ENCODE peak calls at places on chromosome 14, in eight cellular contexts. B is CD8-positive, alpha-beta memory T cell; Z is cardiac muscle cell; C is CD4-positive, alpha-beta memory T cell; A is adrenal gland; Q is NT2/D1; E is left ventricle myocardium inferior; N is CD8-positive, alpha-beta T cell. F is an unnamed sample. For H3K9me3, the result is how much of the 10 kb centered on the place peaks cover.

GRCh38 chr14:55514819-55515470 is 65.1 kb upstream of the KTN1 start:
- DNase-seq in B (no peak), Z (no peak), C (no peak), A (no peak), Q (no peak), E (no peak), N (no peak), F (no peak)

GRCh38 chr14:78567343-78567742 is 397.2 kb downstream of the NRXN3 start:
- DNase-seq in B (no peak), Z (no peak), C (no peak), A (no peak), Q (no peak), E (no peak), N (no peak), F (no peak)

GRCh38 chr14:92993302-92993701 is 70.4 kb downstream of the CHGA start:
- DNase-seq in B (no peak), Z (no peak), C (no peak), A (peak), Q (no peak), E (peak), N (no peak), F (no peak)

GRCh38 chr14:101520621-101521305 is 40.5 kb upstream of the DIO3 start:
- DNase-seq in B (no peak), Z (no peak), C (no peak), A (peak), Q (no peak), E (peak), N (no peak), F (no peak)

GRCh38 chr14:71206766-71207371 is 299.6 kb downstream of the PCNX1 start:
- DNase-seq in B (no peak), Z (no peak), C (no peak), A (peak), Q (no peak), E (peak), N (no peak), F (no peak)

GRCh38 chr14:24232645-24233537 is at the start of gene GMPR2:
- DNase-seq in B (no peak), Z (no peak), C (no peak), A (peak), Q (no peak), E (no peak), N (no peak), F (no peak)

GRCh38 chr14:36515896-36516718 is 3.9 kb downstream of the NKX2-1 start:
- DNase-seq in B (no peak), Z (no peak), C (no peak), A (no peak), Q (no peak), E (no peak), N (no peak), F (no peak)

GRCh38 chr14:48008646-48009045 is 333.2 kb upstream of the MDGA2 start:
- DNase-seq in B (no peak), Z (no peak), C (no peak), A (no peak), Q (no peak), E (no peak), N (no peak), F (no peak)

GRCh38 chr14:100740931-100741330 is 14.2 kb downstream of the DLK1 start:
- DNase-seq in B (no peak), Z (no peak), C (no peak), A (no peak), Q (no peak), E (no peak), N (no peak), F (no peak)

GRCh38 chr14:95961481-95961880 is 77.7 kb upstream of the C14orf132 start:
- DNase-seq in B (no peak), Z (no peak), C (no peak), A (no peak), Q (no peak), E (no peak), N (no peak), F (no peak)

GRCh38 chr14:77120771-77121743 is 20.5 kb downstream of the ZDHHC22 start:
- DNase-seq in B (peak), Z (no peak), C (peak), A (peak), Q (no peak), E (no peak), N (no peak), F (peak)

GRCh38 chr14:99615497-99616245 is 11.7 kb upstream of the CCDC85C start:
- DNase-seq in B (no peak), Z (no peak), C (no peak), A (no peak), Q (no peak), E (no peak), N (no peak), F (no peak)

GRCh38 chr14:65361920-65362319 is 50.6 kb upstream of the FUT8 start:
- DNase-seq in B (no peak), Z (peak), C (no peak), A (peak), Q (no peak), E (peak), N (no peak), F (no peak)

GRCh38 chr14:94098359-94098758 is 12.2 kb upstream of the IFI27 start:
- DNase-seq in B (no peak), Z (no peak), C (no peak), A (no peak), Q (no peak), E (no peak), N (no peak), F (no peak)

GRCh38 chr14:52080171-52080800 is 11.4 kb upstream of the NID2 start:
- DNase-seq in B (no peak), Z (no peak), C (no peak), A (no peak), Q (no peak), E (no peak), N (no peak), F (no peak)

GRCh38 chr14:53882684-53883083 is 73.9 kb downstream of the BMP4 start:
- DNase-seq in B (no peak), Z (no peak), C (no peak), A (no peak), Q (no peak), E (no peak), N (no peak), F (no peak)

GRCh38 chr14:51576112-51576420 is 75.6 kb upstream of the FRMD6 start:
- DNase-seq in B (no peak), Z (no peak), C (no peak), A (no peak), Q (peak), E (no peak), N (no peak), F (no peak)

GRCh38 chr14:23172096-23172495 is 11.4 kb downstream of the SLC7A8 start:
- DNase-seq in B (no peak), Z (no peak), C (no peak), A (no peak), Q (no peak), E (no peak), N (no peak), F (no peak)

GRCh38 chr14:80017796-80018195 is 193.5 kb downstream of the DIO2 start:
- DNase-seq in B (no peak), Z (no peak), C (no peak), A (no peak), Q (no peak), E (no peak), N (no peak), F (no peak)

GRCh38 chr14:97458302-97459137 is 661.3 kb downstream of the VRK1 start:
- DNase-seq in B (peak), Z (peak), C (peak), A (peak), Q (peak), E (no peak), N (peak), F (peak)

GRCh38 chr14:25833341-25834121 is 764.3 kb downstream of the NOVA1 start:
- DNase-seq in B (no peak), Z (peak), C (no peak), A (peak), Q (peak), E (no peak), N (no peak), F (no peak)

GRCh38 chr14:51883232-51883631 is 22.8 kb downstream of the GNG2 start:
- DNase-seq in B (no peak), Z (no peak), C (no peak), A (no peak), Q (no peak), E (no peak), N (no peak), F (no peak)

GRCh38 chr14:71001742-71002141 is 94.5 kb downstream of the PCNX1 start:
- DNase-seq in B (no peak), Z (peak), C (no peak), A (peak), Q (no peak), E (no peak), N (no peak), F (no peak)

GRCh38 chr14:33254876-33255275 is 316.2 kb downstream of the NPAS3 start:
- DNase-seq in B (no peak), Z (no peak), C (no peak), A (no peak), Q (no peak), E (no peak), N (no peak), F (no peak)
- H3K9me3 ChIP-seq in B (under half), Z (under half), C (under half), A (under half), Q (under half), E (under half), N (under half), F (under half)

GRCh38 chr14:104200591-104200990 is 62.2 kb downstream of the KIF26A start:
- DNase-seq in B (no peak), Z (no peak), C (no peak), A (no peak), Q (no peak), E (no peak), N (no peak), F (no peak)

GRCh38 chr14:104202259-104203070 is 64.1 kb downstream of the KIF26A start:
- DNase-seq in B (no peak), Z (no peak), C (no peak), A (no peak), Q (no peak), E (no peak), N (no peak), F (no peak)

GRCh38 chr14:104199266-104199665 is 60.9 kb downstream of the KIF26A start:
- DNase-seq in B (no peak), Z (no peak), C (no peak), A (no peak), Q (no peak), E (no peak), N (no peak), F (no peak)

GRCh38 chr14:104201496-104201895 is 63.1 kb downstream of the KIF26A start:
- DNase-seq in B (no peak), Z (no peak), C (no peak), A (no peak), Q (no peak), E (no peak), N (no peak), F (no peak)

DNA sequence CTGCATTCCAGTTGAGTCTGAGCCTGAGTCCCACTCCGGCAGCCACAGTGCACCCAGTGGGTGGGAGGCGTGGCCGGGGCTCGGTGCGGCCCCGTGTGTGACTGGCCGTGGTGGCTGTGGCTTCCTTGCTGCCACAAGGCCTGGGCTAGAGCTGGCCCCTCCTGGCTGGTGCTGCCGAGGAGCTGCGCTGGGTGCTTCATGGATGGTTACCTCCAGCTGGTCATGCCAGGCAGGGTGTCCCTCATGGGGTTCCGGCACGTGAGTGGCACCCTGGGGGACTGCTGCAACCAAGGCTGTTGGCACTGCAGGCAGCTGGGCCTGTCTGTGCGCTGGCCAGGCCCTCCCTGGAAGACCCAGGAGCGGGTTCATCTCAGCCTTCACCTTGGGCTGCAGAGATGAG is 62.7 kb downstream of the KIF26A start:
- DNase-seq in B (no peak), Z (no peak), C (no peak), A (no peak), Q (no peak), E (no peak), N (no peak), F (no peak)
- H3K9me3 ChIP-seq in B (under half), Z (under half), C (under half), A (under half), Q (under half), E (under half), N (under half), F (under half)

DNA sequence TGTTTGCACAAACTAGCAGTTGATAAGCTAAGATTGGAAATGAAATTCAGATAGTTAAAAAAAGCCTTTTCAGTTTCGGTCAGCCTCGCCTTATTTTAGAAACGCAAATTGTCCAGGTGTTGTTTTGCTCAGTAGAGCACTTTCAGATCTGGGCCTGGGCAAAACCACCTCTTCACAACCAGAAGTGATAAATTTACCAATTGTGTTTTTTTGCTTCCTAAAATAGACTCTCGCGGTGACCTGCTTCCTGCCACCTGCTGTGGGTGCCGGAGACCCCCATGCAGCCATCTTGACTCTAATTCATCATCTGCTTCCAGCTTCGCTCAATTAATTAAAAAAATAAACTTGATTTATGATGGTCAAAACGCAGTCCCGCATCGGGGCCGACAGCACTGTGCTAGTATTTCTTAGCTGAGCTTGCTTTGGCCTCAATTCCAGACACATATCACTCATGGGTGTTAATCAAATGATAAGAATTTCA is 335.6 kb downstream of the TMEM121 start:
- DNase-seq in B (peak), Z (no peak), C (peak), A (peak), Q (no peak), E (peak), N (no peak), F (no peak)
- H3K9me3 ChIP-seq in B (under half), Z (under half), C (under half), A (under half), Q (under half), E (under half), N (under half), F (under half)

GRCh38 chr14:87264796-87265195 is 728.2 kb downstream of the GALC start:
- DNase-seq in B (no peak), Z (no peak), C (no peak), A (no peak), Q (no peak), E (no peak), N (no peak), F (no peak)

GRCh38 chr14:87260460-87260859 is 732.5 kb downstream of the GALC start:
- DNase-seq in B (no peak), Z (no peak), C (no peak), A (no peak), Q (peak), E (no peak), N (no peak), F (no peak)

GRCh38 chr14:87264386-87264785 is 728.6 kb downstream of the GALC start:
- DNase-seq in B (no peak), Z (no peak), C (no peak), A (no peak), Q (no peak), E (no peak), N (no peak), F (no peak)

GRCh38 chr14:87261621-87262020 is 731.4 kb downstream of the GALC start:
- DNase-seq in B (no peak), Z (no peak), C (no peak), A (no peak), Q (no peak), E (no peak), N (no peak), F (no peak)
- H3K9me3 ChIP-seq in B (under half), Z (under half), C (under half), A (under half), Q (under half), E (under half), N (under half), F (under half)

GRCh38 chr14:105905456-105905855 is 379.1 kb downstream of the TMEM121 start:
- DNase-seq in B (no peak), Z (no peak), C (no peak), A (no peak), Q (no peak), E (no peak), N (no peak), F (no peak)
- H3K9me3 ChIP-seq in B (under half), Z (under half), C (under half), A (under half), Q (under half), E (under half), N (under half), F (under half)

DNA sequence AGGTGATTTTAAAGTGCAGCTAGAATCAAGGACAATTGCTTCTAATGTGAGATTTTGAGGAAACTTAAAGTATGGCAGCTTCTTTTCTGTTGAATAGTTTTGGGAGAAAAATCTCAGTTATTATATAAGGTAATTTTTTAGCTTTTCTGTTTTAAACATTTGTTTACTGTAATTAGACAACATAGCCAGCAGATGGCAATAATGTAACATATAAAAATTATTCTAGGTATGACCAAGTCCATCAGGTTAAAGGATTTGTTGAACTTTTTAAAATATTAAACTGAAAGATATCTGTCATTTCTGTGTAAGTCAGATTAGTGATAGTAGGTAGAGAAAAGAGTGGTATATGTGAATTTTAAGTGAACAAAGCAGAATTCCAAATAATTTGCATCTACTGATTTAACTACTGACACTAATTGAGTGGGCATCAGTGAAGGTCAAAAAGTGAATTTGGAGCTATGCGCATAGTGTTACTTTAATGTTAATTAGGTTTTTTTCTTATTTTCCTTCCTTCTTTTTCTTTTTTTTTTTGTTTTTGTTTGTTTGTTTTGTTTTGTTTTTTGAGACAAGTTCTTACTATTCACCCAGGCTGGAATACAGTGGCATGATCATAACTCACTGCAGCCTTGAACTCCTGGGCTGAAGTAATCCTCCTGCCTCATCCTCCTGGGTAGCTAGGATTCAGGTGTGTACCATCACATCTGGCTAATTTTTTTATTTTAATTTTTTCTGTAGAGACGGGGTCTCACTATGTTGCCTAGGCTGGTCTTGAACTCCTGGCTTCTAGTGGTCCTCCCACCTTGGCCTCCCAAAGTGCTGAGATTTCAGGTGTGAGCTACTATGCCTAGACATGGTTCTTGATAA is 18.6 kb downstream of the PRORP start:
- DNase-seq in B (peak), Z (no peak), C (peak), A (no peak), Q (no peak), E (no peak), N (no peak), F (no peak)
- H3K9me3 ChIP-seq in B (under half), Z (under half), C (under half), A (under half), Q (under half), E (under half), N (under half), F (under half)

GRCh38 chr14:105894125-105894977 is 368.0 kb downstream of the TMEM121 start:
- DNase-seq in B (no peak), Z (no peak), C (no peak), A (no peak), Q (no peak), E (peak), N (no peak), F (peak)

GRCh38 chr14:105897725-105898113 is 371.3 kb downstream of the TMEM121 start:
- DNase-seq in B (no peak), Z (no peak), C (no peak), A (no peak), Q (no peak), E (no peak), N (no peak), F (no peak)

GRCh38 chr14:105891631-105892452 is 365.5 kb downstream of the TMEM121 start:
- DNase-seq in B (no peak), Z (no peak), C (no peak), A (peak), Q (no peak), E (peak), N (no peak), F (peak)

GRCh38 chr14:105898482-105899010 is 372.2 kb downstream of the TMEM121 start:
- DNase-seq in B (no peak), Z (no peak), C (no peak), A (no peak), Q (no peak), E (no peak), N (no peak), F (no peak)

DNA sequence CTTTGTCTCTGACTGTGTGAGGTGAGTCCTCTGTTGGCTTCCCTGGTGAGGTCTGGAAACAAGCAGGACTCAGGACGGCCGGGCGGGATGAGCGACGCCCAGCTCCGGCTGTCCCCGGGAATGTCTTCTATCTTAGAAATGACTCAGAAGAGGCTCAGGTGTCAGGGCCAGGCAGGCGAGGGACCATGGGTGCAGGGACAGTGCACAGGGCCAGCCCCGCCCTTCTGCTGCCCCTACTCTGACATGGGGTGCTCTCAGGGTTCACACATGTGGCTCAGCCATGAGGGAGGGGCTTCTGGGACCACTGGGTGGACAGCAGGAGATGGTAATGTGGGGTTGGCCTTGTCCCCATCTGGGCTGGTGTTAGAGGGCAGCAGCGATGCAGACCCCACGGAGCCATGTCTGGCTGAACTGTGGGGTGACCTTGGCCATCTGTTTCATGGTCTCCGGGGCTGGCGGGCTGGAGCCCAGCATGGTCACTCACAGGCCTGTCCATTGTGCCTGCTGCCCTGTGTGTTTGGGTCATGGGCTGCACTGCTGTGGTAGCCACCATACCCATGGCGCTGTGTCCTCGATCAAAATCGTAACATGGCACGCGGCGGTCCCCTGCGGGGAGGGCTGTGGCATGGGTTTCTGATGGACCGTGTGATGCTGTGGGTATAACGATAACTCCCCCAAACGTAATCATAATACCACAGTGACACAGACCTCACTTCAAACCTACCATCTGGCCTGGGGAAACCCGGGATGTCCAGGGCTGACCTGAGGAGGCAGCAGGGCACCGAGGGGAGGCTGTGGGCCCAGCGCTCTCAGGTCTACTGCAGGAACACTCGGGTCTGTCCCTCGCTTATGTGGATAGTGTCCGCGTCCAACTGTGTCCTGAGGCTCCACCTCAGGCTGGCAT is 368.8 kb downstream of the TMEM121 start:
- DNase-seq in B (no peak), Z (no peak), C (no peak), A (no peak), Q (no peak), E (peak), N (no peak), F (no peak)
- H3K9me3 ChIP-seq in B (under half), Z (under half), C (under half), A (under half), Q (under half), E (under half), N (under half), F (under half)

DNA sequence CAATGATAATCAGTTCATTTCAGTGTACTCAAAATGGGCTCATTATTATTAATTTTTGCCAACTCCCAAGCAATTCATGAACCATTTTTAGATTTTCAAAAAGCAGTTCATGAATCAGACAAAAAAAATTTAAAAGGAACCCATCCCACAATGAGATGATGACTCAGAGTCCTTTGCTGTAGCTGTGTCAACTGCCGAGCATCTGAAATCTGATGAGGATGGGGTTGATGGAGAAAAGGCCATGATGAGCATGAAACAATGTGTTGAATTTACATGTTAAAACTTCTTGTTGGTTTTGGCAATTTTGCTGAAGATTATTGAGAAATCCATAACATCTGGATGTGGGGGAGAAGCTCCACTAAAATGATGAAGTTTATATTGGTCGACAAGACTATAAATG is 378.0 kb downstream of the FOXG1 start:
- DNase-seq in B (no peak), Z (no peak), C (no peak), A (no peak), Q (no peak), E (no peak), N (no peak), F (no peak)
- H3K9me3 ChIP-seq in B (under half), Z (under half), C (under half), A (under half), Q (under half), E (under half), N (under half), F (under half)